ENCODE peak calls at places on chromosomes 3 and 15, in four cellular contexts. One of them, this sample, is unnamed.

GRCh38 chr3:49618412-49618811 is 55.7 kb upstream of the APEH start:
- DNase-seq in choroid plexus epithelial cell: peak; percentile 13
- DNase-seq in adrenal gland: no peak
- DNase-seq in BJ: no peak
- DNase-seq in this sample: no peak

GRCh38 chr3:130820976-130821375 is 72.9 kb upstream of the ATP2C1 start:
- DNase-seq in choroid plexus epithelial cell: peak; percentile 52
- DNase-seq in adrenal gland: peak; percentile 80
- DNase-seq in BJ: peak; percentile 11
- DNase-seq in this sample: peak; percentile 30

GRCh38 chr3:47444103-47444502 is 31.6 kb downstream of the SCAP start:
- DNase-seq in choroid plexus epithelial cell: peak; percentile 32
- DNase-seq in adrenal gland: peak; percentile 33
- DNase-seq in BJ: no peak
- DNase-seq in this sample: no peak

GRCh38 chr3:10552631-10552943 is 47.2 kb upstream of the ATP2B2 start:
- DNase-seq in choroid plexus epithelial cell: no peak
- DNase-seq in adrenal gland: peak; percentile 15
- DNase-seq in BJ: no peak
- DNase-seq in this sample: no peak

GRCh38 chr15:39273805-39274411 is 307.0 kb upstream of the THBS1 start:
- DNase-seq in choroid plexus epithelial cell: no peak
- DNase-seq in adrenal gland: peak; percentile 55
- DNase-seq in BJ: no peak
- DNase-seq in this sample: peak; percentile 62

GRCh38 chr3:177061382-177061781 is 135.9 kb downstream of the TBL1XR1 start:
- DNase-seq in choroid plexus epithelial cell: no peak
- DNase-seq in adrenal gland: no peak
- DNase-seq in BJ: no peak
- DNase-seq in this sample: no peak

GRCh38 chr3:150177673-150178378 is 207.1 kb upstream of the PFN2 start:
- DNase-seq in choroid plexus epithelial cell: peak; percentile 76
- DNase-seq in adrenal gland: no peak
- DNase-seq in BJ: peak; percentile 35
- DNase-seq in this sample: peak; percentile 74

GRCh38 chr3:196159952-196160804 is 51.0 kb downstream of the ZDHHC19 start:
- DNase-seq in choroid plexus epithelial cell: peak; percentile 56
- DNase-seq in adrenal gland: peak; percentile 56
- DNase-seq in BJ: no peak
- DNase-seq in this sample: peak; percentile 71

GRCh38 chr15:77346637-77347036 is 73.3 kb downstream of the PEAK1 start:
- DNase-seq in choroid plexus epithelial cell: no peak
- DNase-seq in adrenal gland: no peak
- DNase-seq in BJ: no peak
- DNase-seq in this sample: no peak

GRCh38 chr3:137692803-137693431 is 71.2 kb upstream of the SOX14 start:
- DNase-seq in choroid plexus epithelial cell: no peak
- DNase-seq in adrenal gland: peak; percentile 54
- DNase-seq in BJ: no peak
- DNase-seq in this sample: no peak

GRCh38 chr15:66718220-66718988 is 16.4 kb downstream of the SMAD6 start:
- DNase-seq in choroid plexus epithelial cell: no peak
- DNase-seq in adrenal gland: no peak
- DNase-seq in BJ: no peak
- DNase-seq in this sample: no peak

GRCh38 chr3:194637541-194638400 is 4.6 kb upstream of the TMEM44 start:
- DNase-seq in choroid plexus epithelial cell: no peak
- DNase-seq in adrenal gland: peak; percentile 45
- DNase-seq in BJ: no peak
- DNase-seq in this sample: no peak

GRCh38 chr15:86493884-86494283 is 414.2 kb downstream of the AGBL1 start:
- DNase-seq in choroid plexus epithelial cell: no peak
- DNase-seq in adrenal gland: no peak
- DNase-seq in BJ: no peak
- DNase-seq in this sample: no peak

GRCh38 chr15:90994059-90994416 is 297 bp downstream of the PRC1 start:
- DNase-seq in choroid plexus epithelial cell: no peak
- DNase-seq in adrenal gland: no peak
- DNase-seq in BJ: no peak
- DNase-seq in this sample: no peak

GRCh38 chr3:72482589-72483249 is 365.5 kb downstream of the SHQ1 start:
- DNase-seq in choroid plexus epithelial cell: peak; percentile 82
- DNase-seq in adrenal gland: peak; percentile 94
- DNase-seq in BJ: no peak
- DNase-seq in this sample: peak; percentile 86

GRCh38 chr3:72481542-72481941 is 366.7 kb downstream of the SHQ1 start:
- DNase-seq in choroid plexus epithelial cell: no peak
- DNase-seq in adrenal gland: no peak
- DNase-seq in BJ: no peak
- DNase-seq in this sample: no peak

GRCh38 chr3:72480366-72480765 is 367.9 kb downstream of the SHQ1 start:
- DNase-seq in choroid plexus epithelial cell: no peak
- DNase-seq in adrenal gland: no peak
- DNase-seq in BJ: no peak
- DNase-seq in this sample: no peak

GRCh38 chr3:72485649-72486048 is 362.6 kb downstream of the SHQ1 start:
- DNase-seq in choroid plexus epithelial cell: peak; percentile 31
- DNase-seq in adrenal gland: no peak
- DNase-seq in BJ: no peak
- DNase-seq in this sample: peak; percentile 27

DNA sequence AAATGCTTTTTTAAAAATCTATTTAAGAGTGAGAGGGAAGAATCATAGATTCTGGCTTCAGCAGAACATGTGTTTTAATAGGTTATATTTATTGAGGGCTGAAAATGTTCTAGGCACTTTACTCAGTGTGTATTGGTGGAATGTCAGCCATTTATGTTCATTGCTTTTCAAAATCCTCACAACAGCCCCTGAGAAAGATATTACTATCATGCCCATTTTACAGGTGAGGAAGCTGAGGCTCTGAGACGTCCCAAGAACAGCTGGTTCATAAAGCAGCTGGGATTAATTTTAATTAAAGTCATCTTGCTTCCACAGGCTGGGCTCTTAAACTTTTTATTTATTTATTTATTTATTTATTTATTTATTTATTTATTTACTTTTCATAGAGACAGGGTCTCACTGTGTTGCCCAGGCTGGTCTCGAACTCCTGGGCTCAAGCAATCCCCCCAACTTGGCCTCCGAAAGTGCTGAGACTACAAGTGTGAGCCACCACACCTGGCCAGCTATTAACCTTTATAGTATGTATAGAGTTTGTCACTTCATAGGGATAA is 364.6 kb downstream of the SHQ1 start:
- DNase-seq in choroid plexus epithelial cell: no peak
- DNase-seq in adrenal gland: no peak
- DNase-seq in BJ: no peak
- DNase-seq in this sample: no peak
- H3K4me3 ChIP-seq in choroid plexus epithelial cell: no peak overlapping the region
- H3K4me3 ChIP-seq in adrenal gland: no peak overlapping the region
- H3K4me3 ChIP-seq in BJ: no peak overlapping the region
- H3K4me3 ChIP-seq in this sample: no peak overlapping the region

DNA sequence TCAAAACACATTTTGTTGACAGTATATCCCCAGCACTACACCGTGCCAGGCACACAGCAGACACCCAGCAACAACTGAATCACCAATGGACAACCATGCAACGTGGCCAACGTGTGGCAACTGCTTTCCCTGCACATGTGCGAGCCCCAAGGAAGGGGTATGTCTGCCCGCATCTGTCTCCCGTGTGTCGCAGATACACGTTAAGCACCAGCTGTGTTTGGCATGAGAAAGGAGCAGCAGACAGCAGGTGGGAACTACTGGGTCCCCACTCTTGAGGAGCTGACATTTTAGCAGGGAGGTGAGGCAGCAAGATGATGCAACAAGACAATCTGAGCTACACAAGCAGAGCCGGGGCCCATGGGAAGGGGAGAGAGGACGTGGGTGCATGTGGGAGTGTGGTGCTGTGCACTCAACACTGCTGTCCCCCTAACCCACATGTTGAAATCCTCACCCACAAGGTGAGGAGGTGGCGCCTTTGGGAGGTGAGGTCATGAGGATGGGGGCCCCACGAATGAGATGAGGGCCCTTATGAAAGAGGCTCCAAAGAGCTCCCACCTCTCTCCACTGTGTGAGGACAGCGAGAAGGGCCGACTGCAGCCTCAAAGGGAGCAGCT is 56.2 kb downstream of the ROPN1B start:
- DNase-seq in choroid plexus epithelial cell: no peak
- DNase-seq in adrenal gland: peak; percentile 20
- DNase-seq in BJ: no peak
- DNase-seq in this sample: no peak
- TF ChIP-seq CTCF in choroid plexus epithelial cell: no peak
- TF ChIP-seq CTCF in adrenal gland: no peak
- TF ChIP-seq CTCF in BJ: no peak
- TF ChIP-seq CTCF in this sample: no peak

GRCh38 chr15:57223345-57223744 is 153.0 kb upstream of the CGNL1 start:
- DNase-seq in choroid plexus epithelial cell: no peak
- DNase-seq in adrenal gland: no peak
- DNase-seq in BJ: no peak
- DNase-seq in this sample: no peak

GRCh38 chr15:57218826-57219576 is 157.3 kb upstream of the CGNL1 start:
- DNase-seq in choroid plexus epithelial cell: peak; percentile 99
- DNase-seq in adrenal gland: no peak
- DNase-seq in BJ: no peak
- DNase-seq in this sample: peak; percentile 95

GRCh38 chr15:57217716-57218598 is 158.3 kb upstream of the CGNL1 start:
- DNase-seq in choroid plexus epithelial cell: peak; percentile 47
- DNase-seq in adrenal gland: no peak
- DNase-seq in BJ: no peak
- DNase-seq in this sample: peak; percentile 74

GRCh38 chr15:57223887-57224286 is 152.4 kb upstream of the CGNL1 start:
- DNase-seq in choroid plexus epithelial cell: no peak
- DNase-seq in adrenal gland: no peak
- DNase-seq in BJ: no peak
- DNase-seq in this sample: no peak

DNA sequence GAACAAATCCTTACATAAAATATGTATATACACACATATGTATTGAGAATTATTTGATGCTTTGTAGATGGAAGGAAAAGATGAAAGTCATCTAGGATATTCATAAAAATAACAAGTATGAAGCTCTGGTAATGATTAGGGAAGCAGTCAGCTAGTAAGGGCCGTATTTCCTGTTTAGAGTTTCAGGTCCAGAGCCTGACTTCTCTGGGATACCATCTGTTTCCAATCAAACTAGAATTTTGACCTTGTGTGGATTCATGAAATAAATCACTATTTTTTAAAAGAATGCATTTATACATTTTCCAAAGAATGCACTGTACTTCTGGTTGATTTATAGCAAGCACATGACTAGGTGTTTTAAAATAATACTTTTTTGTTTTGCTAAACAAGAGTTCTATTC is 156.1 kb upstream of the CGNL1 start:
- DNase-seq in choroid plexus epithelial cell: peak; percentile 72
- DNase-seq in adrenal gland: no peak
- DNase-seq in BJ: no peak
- DNase-seq in this sample: peak; percentile 79
- H3K4me3 ChIP-seq in choroid plexus epithelial cell: peak overlapping the region; percentile 57
- H3K4me3 ChIP-seq in adrenal gland: no peak overlapping the region
- H3K4me3 ChIP-seq in BJ: peak overlapping the region; percentile 42
- H3K4me3 ChIP-seq in this sample: peak overlapping the region; percentile 65

GRCh38 chr3:16059700-16060357 is 114.7 kb upstream of the GALNT15 start:
- DNase-seq in choroid plexus epithelial cell: no peak
- DNase-seq in adrenal gland: no peak
- DNase-seq in BJ: no peak
- DNase-seq in this sample: no peak

GRCh38 chr3:16060945-16061344 is 113.5 kb upstream of the GALNT15 start:
- DNase-seq in choroid plexus epithelial cell: peak; percentile 97
- DNase-seq in adrenal gland: peak; percentile 85
- DNase-seq in BJ: no peak
- DNase-seq in this sample: peak; percentile 93

GRCh38 chr3:16061491-16061890 is 113.0 kb upstream of the GALNT15 start:
- DNase-seq in choroid plexus epithelial cell: no peak
- DNase-seq in adrenal gland: no peak
- DNase-seq in BJ: no peak
- DNase-seq in this sample: no peak

GRCh38 chr3:16059081-16059537 is 115.4 kb upstream of the GALNT15 start:
- DNase-seq in choroid plexus epithelial cell: peak; percentile 52
- DNase-seq in adrenal gland: no peak
- DNase-seq in BJ: no peak
- DNase-seq in this sample: peak; percentile 45

DNA sequence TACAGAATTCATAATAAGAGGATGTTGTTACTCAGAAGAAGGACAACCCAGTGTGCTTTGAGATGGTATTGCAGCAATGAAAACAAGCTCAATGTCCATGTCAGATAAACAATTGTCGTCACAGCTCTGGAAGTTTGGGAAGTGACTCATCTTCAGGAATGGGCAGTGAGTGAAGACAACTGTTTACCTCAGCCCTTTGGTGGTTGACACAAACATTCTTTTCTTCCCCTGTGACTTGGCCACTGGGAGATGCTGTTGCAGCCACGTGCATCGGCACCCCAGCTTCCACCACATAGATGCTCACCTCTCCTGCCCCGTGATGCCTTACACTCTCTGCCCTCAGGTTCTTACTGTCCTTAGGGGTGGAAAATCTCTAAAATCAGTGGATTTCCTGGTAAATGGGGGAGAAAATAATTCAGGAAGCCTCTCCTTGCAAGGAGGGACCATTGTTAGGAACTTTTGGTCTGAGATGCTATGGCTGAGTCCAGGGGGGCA is 114.1 kb upstream of the GALNT15 start:
- DNase-seq in choroid plexus epithelial cell: peak; percentile 100
- DNase-seq in adrenal gland: peak; percentile 85
- DNase-seq in BJ: peak; percentile 99
- DNase-seq in this sample: peak; percentile 99
- TF ChIP-seq CTCF in choroid plexus epithelial cell: peak; percentile 31
- TF ChIP-seq CTCF in adrenal gland: peak; percentile 21
- TF ChIP-seq CTCF in BJ: peak; percentile 34
- TF ChIP-seq CTCF in this sample: peak; percentile 43

DNA sequence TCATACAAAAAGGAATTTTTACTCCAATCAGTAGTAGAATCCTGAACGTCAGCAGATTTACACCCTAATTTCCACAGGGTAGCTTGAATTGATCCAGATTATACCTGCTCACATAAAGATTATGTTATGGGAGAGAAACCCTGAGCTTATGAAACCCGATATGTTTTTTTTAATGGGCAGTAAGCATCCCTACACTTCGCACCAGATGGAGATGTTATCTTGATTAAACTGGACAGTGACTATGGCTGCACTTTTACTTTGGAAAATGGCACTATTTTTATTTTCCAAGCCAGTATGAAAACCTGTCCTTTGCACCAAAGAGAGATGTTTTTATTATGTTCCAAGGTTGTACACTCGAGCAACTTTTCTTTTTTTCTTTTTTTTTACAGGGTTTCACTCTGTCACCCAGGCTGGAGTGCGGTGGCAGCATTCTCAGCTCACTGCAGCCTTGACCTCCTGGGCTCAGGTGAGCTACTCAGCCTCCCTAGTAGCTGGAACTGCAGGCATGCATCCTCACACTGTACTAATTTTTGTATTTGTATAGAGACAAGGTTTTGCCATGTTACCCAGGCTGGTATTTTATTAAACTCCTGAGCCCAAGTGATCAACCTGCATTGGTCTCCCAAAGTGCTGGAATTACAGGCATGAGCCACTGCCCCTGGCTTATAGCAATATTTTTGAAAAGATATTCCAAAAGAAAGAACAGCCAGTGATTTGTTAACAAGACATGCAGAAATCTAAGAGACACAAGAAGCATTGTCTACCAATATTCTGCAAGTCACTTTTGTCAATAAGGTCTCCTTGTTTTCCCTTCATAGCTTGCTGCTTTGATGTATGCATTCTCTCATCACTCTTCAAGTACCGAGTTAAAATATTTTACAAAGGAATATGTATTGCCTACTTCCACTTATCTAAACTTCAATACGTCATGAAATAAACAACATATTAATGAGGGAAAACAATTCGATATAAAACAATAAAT is 1412.6 kb downstream of the ZPLD1 start:
- DNase-seq in choroid plexus epithelial cell: no peak
- DNase-seq in adrenal gland: no peak
- DNase-seq in BJ: no peak
- DNase-seq in this sample: no peak
- H3K4me3 ChIP-seq in choroid plexus epithelial cell: no peak overlapping the region
- H3K4me3 ChIP-seq in adrenal gland: no peak overlapping the region
- H3K4me3 ChIP-seq in BJ: no peak overlapping the region
- H3K4me3 ChIP-seq in this sample: no peak overlapping the region

This sample was measured in astrocyte of the spinal cord.